ENCODE peak calls at places on chromosomes 5 and 9, in eight cellular contexts. Q, K, M, D, P, T, V and C are unnamed samples.

GRCh38 chr5:94785111-94785510 is 166.6 kb downstream of the SLF1 start:
- DNase-seq in Q (no peak), P (no peak), M (no peak), D (peak; percentile 3), K (no peak), V (no peak), T (no peak), C (no peak)

GRCh38 chr9:126518763-126519162 is 95.0 kb upstream of the LMX1B start:
- DNase-seq in D (no peak), Q (no peak), V (no peak), T (no peak), K (no peak), P (no peak), M (no peak), C (no peak)

GRCh38 chr9:78462616-78463015 is 165.7 kb downstream of the PSAT1 start:
- DNase-seq in Q (no peak), V (no peak), K (no peak), T (no peak), D (no peak), P (peak; percentile 35), M (no peak), C (no peak)

GRCh38 chr5:143921525-143922311 is 109.8 kb downstream of the HMHB1 start:
- DNase-seq in D (peak; percentile 89), M (no peak), V (no peak), T (no peak), P (peak; percentile 83), K (no peak), Q (peak; percentile 96), C (no peak)

GRCh38 chr5:33091571-33092363 is 349.0 kb upstream of the TARS1 start:
- DNase-seq in T (no peak), P (peak; percentile 17), V (no peak), K (no peak), Q (peak; percentile 84), D (peak; percentile 49), M (no peak), C (no peak)

GRCh38 chr9:37953775-37954437 is 50.0 kb upstream of the SLC25A51 start:
- DNase-seq in Q (peak; percentile 99), K (peak; percentile 55), T (peak; percentile 90), D (peak; percentile 96), M (no peak), P (peak; percentile 99), V (no peak), C (no peak)

GRCh38 chr9:127974769-127975261 is 6.0 kb downstream of the EEIG1 start:
- DNase-seq in V (no peak), D (no peak), K (no peak), Q (no peak), T (no peak), M (no peak), P (no peak), C (no peak)

GRCh38 chr9:133575673-133576590 is 33.3 kb downstream of the FAM163B start:
- DNase-seq in D (no peak), T (no peak), P (no peak), M (peak; percentile 26), K (no peak), Q (no peak), V (no peak), C (no peak)

GRCh38 chr5:91281409-91281808 is 101.7 kb downstream of the ARRDC3 start:
- DNase-seq in D (peak; percentile 81), Q (peak; percentile 91), V (peak; percentile 28), K (no peak), P (peak; percentile 77), T (peak; percentile 88), M (peak; percentile 45), C (no peak)

GRCh38 chr9:36039696-36040095 is 3.0 kb downstream of the RECK start:
- DNase-seq in K (no peak), Q (peak; percentile 67), D (no peak), T (no peak), V (no peak), P (peak; percentile 32), M (no peak), C (no peak)

GRCh38 chr5:127298623-127299022 is 8.0 kb downstream of the MEGF10 start:
- DNase-seq in P (no peak), Q (peak; percentile 44), D (no peak), M (no peak), T (no peak), V (no peak), K (no peak), C (peak; percentile 70)

GRCh38 chr5:42400474-42400873 is 22.8 kb upstream of the GHR start:
- DNase-seq in T (no peak), D (no peak), V (no peak), M (no peak), P (no peak), K (no peak), Q (no peak), C (no peak)

GRCh38 chr5:150172563-150172962 is 6.0 kb downstream of the CDX1 start:
- DNase-seq in K (no peak), V (no peak), M (no peak), Q (no peak), T (no peak), P (no peak), D (no peak), C (no peak)

GRCh38 chr9:119005162-119005561 is 364.1 kb downstream of the BRINP1 start:
- DNase-seq in D (no peak), M (no peak), K (no peak), V (no peak), Q (no peak), P (no peak), T (no peak), C (no peak)

GRCh38 chr9:70587143-70587710 is 172.8 kb upstream of the KLF9 start:
- DNase-seq in M (no peak), T (no peak), P (no peak), Q (peak; percentile 87), D (peak; percentile 82), V (no peak), K (no peak), C (peak; percentile 39)

GRCh38 chr5:67199859-67200258 is 3.3 kb upstream of the CD180 start:
- DNase-seq in Q (no peak), T (no peak), K (no peak), D (no peak), P (no peak), V (no peak), M (no peak), C (no peak)

GRCh38 chr9:4293293-4293931 is 6.5 kb downstream of the GLIS3 start:
- DNase-seq in M (no peak), K (no peak), P (peak; percentile 93), D (peak; percentile 95), T (peak; percentile 72), V (no peak), Q (peak; percentile 98), C (no peak)